ENCODE peak calls at places on chromosomes 1 and 21, in eight cellular contexts. I, S, X, T, H, M, G and W are unnamed samples.

GRCh38 chr1:78003882-78004718 is 639 bp upstream of the DNAJB4 start:
- DNase-seq in I (peak; percentile 80), T (peak; percentile 88), M (peak; percentile 86), G (peak; percentile 66), S (peak; percentile 70), H (peak; percentile 2), X (peak; percentile 42), W (peak; percentile 32)

GRCh38 chr1:94102126-94102525 is 18.8 kb downstream of the ABCA4 start:
- DNase-seq in H (no peak), I (no peak), S (no peak), M (no peak), X (no peak), G (no peak), T (no peak), W (no peak)

GRCh38 chr21:39630827-39631226 is 18.1 kb downstream of the B3GALT5 start:
- DNase-seq in T (no peak), X (no peak), G (no peak), I (no peak), M (no peak), H (no peak), S (no peak), W (no peak)

GRCh38 chr1:182617734-182618288 is 13.6 kb upstream of the RGS16 start:
- DNase-seq in M (no peak), H (peak; percentile 48), G (peak; percentile 62), S (peak; percentile 75), I (peak; percentile 33), X (no peak), T (peak; percentile 38), W (no peak)

GRCh38 chr1:232372431-232373225 is 257.3 kb downstream of the SIPA1L2 start:
- DNase-seq in H (no peak), M (no peak), I (no peak), S (no peak), X (no peak), T (no peak), G (no peak), W (no peak)

GRCh38 chr1:244165701-244166100 is 114.6 kb downstream of the ZBTB18 start:
- DNase-seq in H (no peak), S (peak; percentile 51), G (no peak), X (no peak), T (peak; percentile 67), I (no peak), M (no peak), W (no peak)

GRCh38 chr1:167246971-167247370 is 26.3 kb downstream of the POU2F1 start:
- DNase-seq in T (no peak), S (no peak), M (no peak), H (no peak), X (no peak), G (no peak), I (no peak), W (no peak)

GRCh38 chr1:27430903-27431653 is 38.7 kb downstream of the GPR3 start:
- DNase-seq in I (peak; percentile 53), M (no peak), G (no peak), T (no peak), S (no peak), X (no peak), H (no peak), W (no peak)

GRCh38 chr1:236394016-236394481 is at the start of gene EDARADD:
- DNase-seq in G (peak; percentile 50), H (no peak), M (no peak), S (no peak), T (peak; percentile 44), I (peak; percentile 11), X (no peak), W (no peak)

GRCh38 chr1:200409761-200410565 is at the start of gene ZNF281:
- DNase-seq in T (peak; percentile 83), H (peak; percentile 91), I (peak; percentile 95), M (peak; percentile 95), G (peak; percentile 86), X (peak; percentile 96), S (peak; percentile 95), W (peak; percentile 98)